ENCODE peak calls at places on chromosomes 5 and 9, in eight cellular contexts. T, G, W, J, N, K, L and H are unnamed samples.

GRCh38 chr5:168728812-168729211 is 149.6 kb upstream of the PANK3 start:
- DNase-seq in T (no peak), G (no peak), W (no peak), J (no peak), N (no peak), K (no peak), L (no peak), H (no peak)

GRCh38 chr5:14189680-14190079 is 46.5 kb downstream of the TRIO start:
- DNase-seq in T (no peak), G (no peak), W (no peak), J (no peak), N (no peak), K (no peak), L (no peak), H (no peak)

GRCh38 chr5:171681667-171682066 is 104.0 kb upstream of the SMIM23 start:
- DNase-seq in T (no peak), G (no peak), W (no peak), J (no peak), N (no peak), K (no peak), L (no peak), H (no peak)

GRCh38 chr5:22577006-22577405 is 276.1 kb downstream of the CDH12 start:
- DNase-seq in T (no peak), G (no peak), W (no peak), J (no peak), N (no peak), K (no peak), L (no peak), H (no peak)

GRCh38 chr5:95390812-95391492 is at the start of gene FAM81B:
- DNase-seq in T (no peak), G (no peak), W (no peak), J (peak), N (no peak), K (no peak), L (no peak), H (no peak)

GRCh38 chr9:134981001-134981400 is 63.3 kb upstream of the FCN1 start:
- DNase-seq in T (no peak), G (no peak), W (no peak), J (no peak), N (no peak), K (no peak), L (peak), H (no peak)

GRCh38 chr9:462611-463010 is 247.9 kb downstream of the DOCK8 start:
- DNase-seq in T (no peak), G (no peak), W (no peak), J (no peak), N (no peak), K (no peak), L (no peak), H (no peak)

GRCh38 chr5:157335534-157336422 is 69.9 kb downstream of the CYFIP2 start:
- DNase-seq in T (no peak), G (no peak), W (no peak), J (peak), N (no peak), K (no peak), L (no peak), H (no peak)

GRCh38 chr5:60520451-60521210 is 179.3 kb downstream of the DEPDC1B start:
- DNase-seq in T (peak), G (no peak), W (no peak), J (no peak), N (no peak), K (no peak), L (no peak), H (peak)

GRCh38 chr9:81690251-81690851 is 1.0 kb upstream of the TLE1 start:
- DNase-seq in T (no peak), G (peak), W (no peak), J (no peak), N (peak), K (no peak), L (peak), H (peak)

GRCh38 chr5:181160144-181160754 is 12.9 kb downstream of the OR2V2 start:
- DNase-seq in T (peak), G (peak), W (peak), J (peak), N (no peak), K (no peak), L (no peak), H (no peak)

GRCh38 chr9:137454506-137455360 is 4.4 kb downstream of the NSMF start:
- DNase-seq in T (no peak), G (no peak), W (no peak), J (no peak), N (no peak), K (no peak), L (peak), H (peak)

GRCh38 chr5:102670224-102670836 is 84.8 kb upstream of the PAM start:
- DNase-seq in T (peak), G (peak), W (no peak), J (no peak), N (peak), K (no peak), L (no peak), H (no peak)

GRCh38 chr9:97807681-97808080 is 45.3 kb upstream of the FOXE1 start:
- DNase-seq in T (no peak), G (no peak), W (no peak), J (no peak), N (no peak), K (no peak), L (no peak), H (no peak)

GRCh38 chr9:94084314-94084713 is at the start of gene PTPDC1:
- DNase-seq in T (peak), G (no peak), W (peak), J (peak), N (peak), K (peak), L (no peak), H (no peak)

GRCh38 chr5:131396015-131396414 is 132.2 kb downstream of the CDC42SE2 start:
- DNase-seq in T (no peak), G (peak), W (no peak), J (no peak), N (no peak), K (no peak), L (no peak), H (no peak)

GRCh38 chr9:77221431-77221830 is 44.1 kb downstream of the VPS13A start:
- DNase-seq in T (no peak), G (no peak), W (no peak), J (no peak), N (no peak), K (no peak), L (no peak), H (no peak)

GRCh38 chr9:123167474-123167873 is 100.9 kb downstream of the STRBP start:
- DNase-seq in T (no peak), G (no peak), W (no peak), J (no peak), N (no peak), K (no peak), L (no peak), H (no peak)

GRCh38 chr9:105055922-105056321 is 128.0 kb upstream of the ABCA1 start:
- DNase-seq in T (no peak), G (no peak), W (no peak), J (no peak), N (peak), K (no peak), L (no peak), H (no peak)

GRCh38 chr9:114603183-114603582 is 7.9 kb upstream of the TMEM268 start:
- DNase-seq in T (no peak), G (no peak), W (no peak), J (no peak), N (no peak), K (no peak), L (no peak), H (no peak)

GRCh38 chr9:86586144-86586494 is 231.9 kb upstream of the TUT7 start:
- DNase-seq in T (no peak), G (no peak), W (no peak), J (no peak), N (no peak), K (no peak), L (no peak), H (no peak)

GRCh38 chr5:79561525-79561893 is 47.6 kb upstream of the HOMER1 start:
- DNase-seq in T (no peak), G (peak), W (no peak), J (no peak), N (no peak), K (no peak), L (no peak), H (no peak)

GRCh38 chr9:36037580-36038169 is 962 bp downstream of the RECK start:
- DNase-seq in T (no peak), G (no peak), W (no peak), J (no peak), N (no peak), K (peak), L (no peak), H (no peak)

GRCh38 chr9:111298831-111299603 is 31.0 kb downstream of the OR2K2 start:
- DNase-seq in T (peak), G (no peak), W (peak), J (peak), N (peak), K (peak), L (no peak), H (no peak)

GRCh38 chr5:33588654-33589372 is 148.0 kb downstream of the TARS1 start:
- DNase-seq in T (peak), G (peak), W (no peak), J (no peak), N (no peak), K (peak), L (no peak), H (peak)

GRCh38 chr5:52784741-52785140 is 3.0 kb upstream of the ITGA1 start:
- DNase-seq in T (no peak), G (no peak), W (no peak), J (no peak), N (no peak), K (no peak), L (no peak), H (no peak)

GRCh38 chr5:82421119-82421518 is 143.0 kb upstream of the RPS23 start:
- DNase-seq in T (no peak), G (no peak), W (no peak), J (peak), N (no peak), K (no peak), L (no peak), H (no peak)

GRCh38 chr5:176714067-176714466 is 66.8 kb downstream of the TSPAN17 start:
- DNase-seq in T (no peak), G (peak), W (no peak), J (no peak), N (no peak), K (no peak), L (no peak), H (no peak)

GRCh38 chr5:180294401-180294800 is 2.5 kb upstream of the MAPK9 start:
- DNase-seq in T (no peak), G (no peak), W (no peak), J (no peak), N (no peak), K (no peak), L (no peak), H (no peak)

GRCh38 chr5:53407373-53407772 is 73.1 kb upstream of the FST start:
- DNase-seq in T (no peak), G (no peak), W (no peak), J (peak), N (no peak), K (no peak), L (no peak), H (no peak)